ENCODE peak calls at places on chromosomes 16 and 17, in eight cellular contexts. F is tibial nerve, M is astrocyte of the spinal cord, Q is GM06990, T is A549, B is BJ, E is left ventricle myocardium inferior, D is bronchial epithelial cell. U is an unnamed sample.

GRCh38 chr17:57903961-57904360 is 51.3 kb downstream of the CUEDC1 start:
- DNase-seq in F (no peak), M (no peak), Q (no peak), T (no peak), B (no peak), E (no peak), D (no peak), U (no peak)

GRCh38 chr17:44197980-44198720 is 1.5 kb downstream of the ATXN7L3 start:
- DNase-seq in F (peak; percentile 51), M (peak; percentile 43), Q (no peak), T (peak; percentile 77), B (no peak), E (no peak), D (peak; percentile 59), U (no peak)

GRCh38 chr16:10979717-10980601 is 35.6 kb downstream of the CLEC16A start:
- DNase-seq in F (no peak), M (peak; percentile 33), Q (no peak), T (no peak), B (peak; percentile 78), E (no peak), D (peak; percentile 81), U (no peak)

GRCh38 chr17:2150871-2151270 is 96.0 kb downstream of the HIC1 start:
- DNase-seq in F (no peak), M (no peak), Q (no peak), T (no peak), B (no peak), E (no peak), D (no peak), U (no peak)

GRCh38 chr17:1078062-1078711 is 81.3 kb downstream of the TIMM22 start:
- DNase-seq in F (no peak), M (no peak), Q (no peak), T (no peak), B (no peak), E (no peak), D (no peak), U (no peak)

GRCh38 chr17:8163978-8164814 is 1.4 kb upstream of the VAMP2 start:
- DNase-seq in F (peak; percentile 78), M (no peak), Q (peak; percentile 44), T (peak; percentile 76), B (no peak), E (peak; percentile 86), D (peak; percentile 22), U (no peak)

GRCh38 chr16:19959736-19960135 is 75.1 kb upstream of the GPRC5B start:
- DNase-seq in F (no peak), M (no peak), Q (no peak), T (no peak), B (no peak), E (no peak), D (no peak), U (no peak)

GRCh38 chr17:34081269-34081668 is 173.8 kb upstream of the CCL2 start:
- DNase-seq in F (no peak), M (no peak), Q (no peak), T (peak; percentile 27), B (no peak), E (no peak), D (no peak), U (no peak)

GRCh38 chr16:20114356-20114755 is 40.7 kb upstream of the GPR139 start:
- DNase-seq in F (no peak), M (no peak), Q (no peak), T (peak; percentile 65), B (no peak), E (no peak), D (peak; percentile 35), U (no peak)

GRCh38 chr17:82838386-82839063 is 1.3 kb downstream of the ZNF750 start:
- DNase-seq in F (peak; percentile 19), M (no peak), Q (no peak), T (no peak), B (no peak), E (no peak), D (peak; percentile 69), U (no peak)

GRCh38 chr17:50027639-50028206 is 28.2 kb upstream of the ITGA3 start:
- DNase-seq in F (no peak), M (peak; percentile 96), Q (no peak), T (peak; percentile 94), B (peak; percentile 68), E (peak; percentile 55), D (peak; percentile 99), U (peak; percentile 63)

GRCh38 chr17:66270106-66270505 is 32.3 kb upstream of the PRKCA start:
- DNase-seq in F (no peak), M (peak; percentile 14), Q (no peak), T (peak; percentile 23), B (no peak), E (no peak), D (no peak), U (no peak)

GRCh38 chr17:67068999-67069398 is 24.6 kb downstream of the CACNG1 start:
- DNase-seq in F (no peak), M (no peak), Q (no peak), T (no peak), B (no peak), E (no peak), D (no peak), U (no peak)

GRCh38 chr17:35313875-35314409 is 59.5 kb downstream of the SLFN11 start:
- DNase-seq in F (no peak), M (no peak), Q (peak; percentile 1), T (no peak), B (no peak), E (peak; percentile 67), D (no peak), U (no peak)

GRCh38 chr17:10114931-10115535 is 83.4 kb downstream of the GAS7 start:
- DNase-seq in F (peak; percentile 91), M (peak; percentile 95), Q (peak; percentile 68), T (peak; percentile 57), B (peak; percentile 95), E (peak; percentile 94), D (peak; percentile 50), U (peak; percentile 95)

GRCh38 chr16:49890876-49891275 is 35.0 kb upstream of the ZNF423 start:
- DNase-seq in F (no peak), M (no peak), Q (peak; percentile 9), T (peak; percentile 15), B (no peak), E (no peak), D (no peak), U (no peak)
- TF ChIP-seq CTCF in F (no peak), M (peak; percentile 34), Q (peak; percentile 49), T (no peak), B (no peak), E (peak; percentile 41), D (no peak), U (peak; percentile 22)

DNA sequence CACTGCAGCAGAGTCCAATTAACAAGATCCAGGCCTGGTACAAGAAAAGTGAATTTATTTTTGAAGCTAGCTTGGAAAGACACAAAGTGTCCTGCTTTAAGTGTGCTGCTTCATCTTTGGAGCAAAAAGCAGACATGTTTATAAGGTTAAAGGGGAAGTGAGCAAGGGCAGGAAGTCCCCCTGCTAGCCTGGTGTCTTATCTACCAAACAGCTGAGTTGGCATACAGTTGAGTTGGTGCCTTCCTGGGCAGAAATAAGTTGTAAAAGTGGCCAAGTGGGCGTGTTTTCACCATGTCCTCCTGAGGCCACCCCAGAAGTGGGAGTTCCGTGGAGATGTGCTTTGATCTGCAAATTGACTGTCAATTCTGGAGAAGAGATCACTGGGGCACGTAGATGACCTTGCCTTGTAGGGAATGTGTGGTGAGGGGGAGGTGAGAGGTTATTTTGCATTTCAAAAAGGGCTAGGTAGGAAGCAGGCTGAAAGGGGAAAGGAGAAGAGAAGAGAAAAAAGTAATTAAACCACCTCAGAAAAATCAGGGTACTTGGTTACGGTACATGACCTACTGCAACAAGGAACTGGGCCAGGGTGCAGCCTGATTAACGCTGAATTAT is 38.3 kb upstream of the HSBP1 start:
- DNase-seq in F (no peak), M (no peak), Q (no peak), T (no peak), B (no peak), E (no peak), D (no peak), U (no peak)
- H3K4me3 ChIP-seq in F (no peak overlapping the region), M (no peak overlapping the region), Q (no peak overlapping the region), T (no peak overlapping the region), B (no peak overlapping the region), E (no peak overlapping the region), D (no peak overlapping the region), U (no peak overlapping the region)

DNA sequence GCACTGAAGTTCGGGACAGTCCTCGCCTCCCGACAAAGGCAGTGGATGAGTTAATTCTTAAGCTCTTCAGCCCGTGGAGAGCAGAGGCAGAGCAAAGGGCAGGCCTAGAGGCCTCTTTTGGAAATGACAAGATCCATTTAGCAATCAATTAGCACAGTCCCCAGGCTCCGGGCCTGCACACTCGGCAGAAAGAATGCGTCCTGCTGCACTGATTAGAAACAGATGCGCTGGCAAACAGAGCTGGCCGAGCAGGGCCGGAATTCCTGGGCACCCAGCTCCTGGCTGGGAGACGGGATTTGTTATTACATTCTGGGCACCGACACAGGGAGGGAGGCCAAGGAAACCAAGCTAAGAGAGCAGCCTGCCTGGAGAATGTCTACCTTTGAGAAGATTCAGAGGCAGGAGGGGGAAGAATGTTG is 162.9 kb downstream of the COPRS start:
- DNase-seq in F (peak; percentile 72), M (peak; percentile 88), Q (no peak), T (no peak), B (peak; percentile 83), E (peak; percentile 88), D (no peak), U (peak; percentile 93)
- TF ChIP-seq CTCF in F (peak; percentile 10), M (peak; percentile 11), Q (no peak), T (no peak), B (peak; percentile 46), E (peak; percentile 51), D (no peak), U (peak; percentile 25)

GRCh38 chr17:61571624-61572023 is 19.4 kb downstream of the NACA2 start:
- DNase-seq in F (no peak), M (no peak), Q (no peak), T (no peak), B (no peak), E (no peak), D (no peak), U (no peak)

GRCh38 chr17:61578645-61579044 is 12.4 kb downstream of the NACA2 start:
- DNase-seq in F (no peak), M (no peak), Q (no peak), T (no peak), B (no peak), E (no peak), D (no peak), U (no peak)

GRCh38 chr17:61575983-61576382 is 15.0 kb downstream of the NACA2 start:
- DNase-seq in F (no peak), M (no peak), Q (no peak), T (no peak), B (no peak), E (no peak), D (no peak), U (no peak)

GRCh38 chr17:61575352-61575975 is 15.6 kb downstream of the NACA2 start:
- DNase-seq in F (no peak), M (no peak), Q (no peak), T (no peak), B (no peak), E (no peak), D (no peak), U (no peak)

DNA sequence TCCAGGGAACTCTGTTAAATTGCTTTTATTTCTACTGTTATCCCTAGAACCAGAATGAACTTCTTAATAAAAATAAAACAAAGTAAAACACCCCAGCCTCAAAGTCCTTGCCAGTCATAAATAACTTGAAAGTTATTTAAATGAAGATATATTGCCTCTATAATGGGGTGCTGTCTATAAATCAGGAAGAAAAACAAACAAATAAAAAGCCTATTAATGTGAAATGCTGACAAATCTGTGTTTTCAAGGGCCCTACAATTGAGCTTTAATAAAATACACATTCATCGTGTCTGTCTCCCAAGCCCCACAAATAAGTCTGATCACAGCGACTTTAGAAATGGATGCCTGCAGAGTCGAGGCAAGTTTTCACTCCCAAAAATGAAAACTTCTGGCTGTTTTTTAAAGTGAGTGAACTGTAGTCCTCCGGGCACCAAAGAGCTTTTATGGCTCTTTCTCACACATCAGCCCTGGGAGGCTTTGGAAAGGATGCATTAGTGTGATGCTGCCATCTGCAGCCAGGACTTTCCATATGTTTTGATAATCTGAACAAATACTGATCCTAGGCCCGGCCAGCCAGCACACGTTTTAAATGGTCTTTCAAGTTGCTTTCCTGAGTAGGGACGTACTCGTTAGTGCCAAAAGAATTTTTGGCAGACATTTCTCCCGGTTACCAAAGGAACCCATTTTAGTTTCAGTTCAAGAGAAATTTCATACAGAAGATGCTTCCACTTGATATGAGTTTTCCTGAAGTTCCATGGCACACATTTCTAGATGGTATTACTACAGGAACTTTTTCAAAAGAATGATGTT is 16.3 kb downstream of the NACA2 start:
- DNase-seq in F (no peak), M (peak; percentile 38), Q (no peak), T (peak; percentile 88), B (no peak), E (no peak), D (peak; percentile 53), U (no peak)
- H3K4me3 ChIP-seq in F (no peak overlapping the region), M (no peak overlapping the region), Q (no peak overlapping the region), T (no peak overlapping the region), B (no peak overlapping the region), E (no peak overlapping the region), D (no peak overlapping the region), U (no peak overlapping the region)